ENCODE peak calls at places on chromosomes 11 and 22, in eight cellular contexts. A is EL; U is lower lobe of right lung; K is SHP77; T is HL-60; S is GM10248; D is activated CD4-positive, alpha-beta T cell treated with anti-CD3 and anti-CD28 coated beads for 48 hours; E is NK-92 treated with Interleukin-12 subunit alpha and Interleukin-12 subunit beta, amount 100 ng/mL, for 24 hours. H is an unnamed sample.

GRCh38 chr22:46569055-46569847 is 31.8 kb upstream of the CELSR1 start:
- DNase-seq in A (no peak), U (peak; percentile 35), K (no peak), T (no peak), S (no peak), D (peak; percentile 1), E (no peak), H (no peak)

GRCh38 chr11:105130189-105130813 is 9.3 kb downstream of the CARD18 start:
- DNase-seq in A (no peak), U (no peak), K (no peak), T (no peak), S (no peak), D (no peak), E (no peak), H (no peak)

GRCh38 chr22:32800158-32800557 is 1.3 kb upstream of the TIMP3 start:
- DNase-seq in A (no peak), U (no peak), K (no peak), T (no peak), S (no peak), D (no peak), E (no peak), H (no peak)

GRCh38 chr22:39724857-39725256 is 154.3 kb downstream of the CACNA1I start:
- DNase-seq in A (no peak), U (no peak), K (no peak), T (no peak), S (no peak), D (no peak), E (no peak), H (no peak)

GRCh38 chr11:61495801-61496601 is 12.5 kb upstream of the LRRC10B start:
- DNase-seq in A (no peak), U (no peak), K (peak; percentile 95), T (no peak), S (no peak), D (no peak), E (no peak), H (no peak)

GRCh38 chr11:62458212-62459002 is 39.6 kb downstream of the SCGB1A1 start:
- DNase-seq in A (no peak), U (no peak), K (no peak), T (no peak), S (no peak), D (no peak), E (no peak), H (peak; percentile 36)

GRCh38 chr11:33256031-33256807 is 962 bp upstream of the HIPK3 start:
- DNase-seq in A (no peak), U (no peak), K (peak; percentile 32), T (no peak), S (no peak), D (no peak), E (no peak), H (peak; percentile 39)

GRCh38 chr11:12053606-12054361 is 45.4 kb upstream of the DKK3 start:
- DNase-seq in A (no peak), U (no peak), K (no peak), T (no peak), S (no peak), D (no peak), E (no peak), H (peak; percentile 92)

GRCh38 chr11:76201672-76202412 is 4.5 kb downstream of the WNT11 start:
- DNase-seq in A (no peak), U (peak; percentile 30), K (no peak), T (no peak), S (no peak), D (no peak), E (no peak), H (no peak)

GRCh38 chr11:134036484-134037092 is 32.3 kb upstream of the JAM3 start:
- DNase-seq in A (no peak), U (no peak), K (no peak), T (no peak), S (no peak), D (peak; percentile 23), E (no peak), H (no peak)

GRCh38 chr11:108562746-108563581 is 30.6 kb downstream of the EXPH5 start:
- DNase-seq in A (no peak), U (no peak), K (no peak), T (no peak), S (no peak), D (no peak), E (no peak), H (no peak)

GRCh38 chr11:87356428-87356827 is 318.7 kb downstream of the TMEM135 start:
- DNase-seq in A (no peak), U (no peak), K (no peak), T (no peak), S (no peak), D (no peak), E (no peak), H (no peak)